ENCODE peak calls at places on chromosomes 13 and 19, in ten cellular contexts. K is GOT3; J is activated T-cell treated with anti-CD3 and anti-CD28 coated beads, Interleukin-2, amount 50 U/mL, for 4 hours; H is NCI-H1436; T is NCI-H1092 treated with DMSO at 0.1 percent for 48 hours; V is fibroblast of the conjunctiva; U is T-helper 2 cell treated with Interferon-gamma antibody and Interleukin-4, amounts not matched to agents 5 μg/mL and 100 μg/mL, for 36 hours; D is stimulated activated CD4-positive, alpha-beta T cell treated with anti-CD3 and anti-CD28 coated beads, TNF-alpha, amount 100 ng/mL, for 48 hours; P is activated naive CD4-positive, alpha-beta T cell; O is nephron progenitor cell. S is an unnamed sample.
A peak's percentile ranks its signal among the peaks of the same experiment; 100 is the strongest.

GRCh38 chr19:5369962-5370367 is 29.4 kb upstream of the PTPRS start:
- DNase-seq in D (peak; percentile 43), H (no peak), J (peak; percentile 26), U (peak; percentile 37), P (peak; percentile 17), O (peak; percentile 81), V (no peak), T (no peak), K (no peak), S (no peak)

GRCh38 chr13:29513981-29514719 is 81.3 kb downstream of the SLC7A1 start:
- DNase-seq in K (no peak), H (no peak), T (no peak), J (no peak), U (no peak), P (no peak), V (no peak), D (no peak), O (no peak), S (no peak)

GRCh38 chr19:55443824-55444719 is 972 bp upstream of the SHISA7 start:
- DNase-seq in P (no peak), D (no peak), K (no peak), O (no peak), J (no peak), T (no peak), V (no peak), H (no peak), U (no peak), S (no peak)

GRCh38 chr19:15294591-15294990 is 37.7 kb downstream of the BRD4 start:
- DNase-seq in U (no peak), O (no peak), H (no peak), P (no peak), K (no peak), V (no peak), T (peak; percentile 51), J (no peak), D (no peak), S (peak; percentile 64)

GRCh38 chr13:97391201-97391600 is 42.8 kb upstream of the RAP2A start:
- DNase-seq in J (no peak), P (no peak), H (no peak), D (no peak), O (no peak), V (no peak), K (no peak), T (no peak), U (no peak), S (no peak)

GRCh38 chr19:49833594-49833993 is 15.5 kb downstream of the MED25 start:
- DNase-seq in D (no peak), T (no peak), P (no peak), K (no peak), H (no peak), J (no peak), V (no peak), O (no peak), U (no peak), S (no peak)

GRCh38 chr13:96834626-96835025 is 159.7 kb downstream of the OXGR1 start:
- DNase-seq in T (no peak), O (no peak), K (no peak), P (no peak), V (no peak), J (no peak), H (no peak), U (no peak), D (no peak), S (no peak)

GRCh38 chr13:110127986-110128511 is 178.9 kb downstream of the COL4A1 start:
- DNase-seq in D (no peak), V (no peak), H (no peak), P (no peak), U (no peak), O (no peak), K (no peak), T (no peak), J (no peak), S (no peak)

GRCh38 chr13:32639502-32640105 is 53.4 kb downstream of the PDS5B start:
- DNase-seq in K (no peak), H (no peak), J (peak; percentile 16), U (no peak), P (no peak), O (peak; percentile 21), V (peak; percentile 50), D (peak; percentile 16), T (peak; percentile 7), S (no peak)

GRCh38 chr13:21703846-21704245 is 33.0 kb downstream of the FGF9 start:
- DNase-seq in U (no peak), T (no peak), J (no peak), K (no peak), V (no peak), P (no peak), H (no peak), D (no peak), O (no peak), S (no peak)

GRCh38 chr19:45114116-45114515 is 21.1 kb downstream of the PPP1R37 start:
- DNase-seq in D (no peak), T (peak; percentile 59), J (no peak), U (no peak), O (no peak), P (no peak), K (no peak), V (no peak), H (peak; percentile 56), S (no peak)

GRCh38 chr13:40233731-40234195 is 432.7 kb downstream of the FOXO1 start:
- DNase-seq in O (peak; percentile 5), H (no peak), V (no peak), P (no peak), T (no peak), U (no peak), J (no peak), D (no peak), K (no peak), S (no peak)

S was measured in cerebellar nuclear complex.